ENCODE peak calls at places on chromosomes 12 and 14, in nine cellular contexts. L is mammary epithelial cell, X is prostate gland, Y is colonic mucosa, B is spleen, J is coronary artery, C is HCT116, M is ovary, A is heart left ventricle. E is an unnamed sample.

GRCh38 chr14:81303258-81303935 is 82.6 kb upstream of the GTF2A1 start:
- DNase-seq in L (peak; percentile 77), X (no peak), Y (peak; percentile 91), B (peak; percentile 79), J (no peak), C (peak; percentile 86), M (no peak), A (no peak), E (no peak)

GRCh38 chr14:101599234-101599885 is 38.1 kb downstream of the DIO3 start:
- DNase-seq in L (no peak), X (no peak), Y (peak; percentile 9), B (no peak), J (peak; percentile 45), C (no peak), M (peak; percentile 4), A (no peak), E (no peak)

GRCh38 chr14:60204104-60204842 is 39.1 kb upstream of the DHRS7 start:
- DNase-seq in L (no peak), X (no peak), Y (no peak), B (no peak), J (no peak), C (no peak), M (no peak), A (no peak), E (no peak)

GRCh38 chr12:104345234-104346066 is 41.9 kb downstream of the EID3 start:
- DNase-seq in L (no peak), X (no peak), Y (no peak), B (no peak), J (no peak), C (no peak), M (no peak), A (no peak), E (no peak)

GRCh38 chr14:90344285-90344684 is 12.5 kb upstream of the NRDE2 start:
- DNase-seq in L (no peak), X (no peak), Y (no peak), B (no peak), J (no peak), C (no peak), M (no peak), A (no peak), E (no peak)

GRCh38 chr12:112153900-112154234 is 28.5 kb downstream of the TRAFD1 start:
- DNase-seq in L (no peak), X (no peak), Y (no peak), B (no peak), J (no peak), C (no peak), M (no peak), A (no peak), E (no peak)

GRCh38 chr14:96090441-96091148 is 51.4 kb downstream of the C14orf132 start:
- DNase-seq in L (no peak), X (no peak), Y (peak; percentile 57), B (peak; percentile 72), J (peak; percentile 72), C (no peak), M (peak; percentile 50), A (peak; percentile 90), E (no peak)

GRCh38 chr12:82019533-82019932 is 260.4 kb upstream of the PPFIA2 start:
- DNase-seq in L (no peak), X (no peak), Y (no peak), B (no peak), J (no peak), C (no peak), M (no peak), A (no peak), E (no peak)

GRCh38 chr12:29581641-29582040 is 84.2 kb upstream of the OVCH1 start:
- DNase-seq in L (no peak), X (no peak), Y (no peak), B (no peak), J (no peak), C (no peak), M (no peak), A (no peak), E (no peak)

GRCh38 chr12:111318450-111318849 is 50.4 kb downstream of the PHETA1 start:
- DNase-seq in L (no peak), X (no peak), Y (no peak), B (no peak), J (no peak), C (no peak), M (no peak), A (no peak), E (no peak)

GRCh38 chr12:124829008-124829707 is 34.5 kb downstream of the SCARB1 start:
- DNase-seq in L (peak; percentile 87), X (no peak), Y (no peak), B (no peak), J (no peak), C (no peak), M (no peak), A (no peak), E (no peak)
- TF ChIP-seq CTCF in L (no peak), X (no peak), Y (no peak), B (no peak), J (no peak), C (no peak), M (no peak), A (no peak), E (no peak)

GRCh38 chr14:34872822-34873590 is 2.2 kb downstream of the BAZ1A start:
- DNase-seq in L (peak; percentile 79), X (peak; percentile 66), Y (peak; percentile 27), B (no peak), J (no peak), C (no peak), M (no peak), A (no peak), E (peak; percentile 51)

GRCh38 chr14:34873591-34874385 is 1.4 kb downstream of the BAZ1A start:
- DNase-seq in L (peak; percentile 81), X (peak; percentile 73), Y (peak; percentile 84), B (peak; percentile 98), J (peak; percentile 92), C (peak; percentile 54), M (peak; percentile 73), A (peak; percentile 90), E (no peak)

GRCh38 chr14:34875031-34875922 is at the start of gene BAZ1A:
- DNase-seq in L (peak; percentile 93), X (peak; percentile 78), Y (peak; percentile 81), B (peak; percentile 92), J (peak; percentile 84), C (peak; percentile 72), M (peak; percentile 74), A (peak; percentile 68), E (no peak)

GRCh38 chr14:34874386-34875030 is 652 bp downstream of the BAZ1A start:
- DNase-seq in L (peak; percentile 49), X (peak; percentile 32), Y (peak; percentile 61), B (peak; percentile 94), J (peak; percentile 77), C (no peak), M (peak; percentile 67), A (peak; percentile 57), E (no peak)
- H3K4me3 ChIP-seq in L (peak overlapping the region; percentile 98), X (peak overlapping the region; percentile 80), Y (peak overlapping the region; percentile 79), B (peak overlapping the region; percentile 93), J (peak overlapping the region; percentile 98), C (peak overlapping the region; percentile 54), M (peak overlapping the region; percentile 80), A (peak overlapping the region; percentile 66), E (peak overlapping the region; percentile 80)

DNA sequence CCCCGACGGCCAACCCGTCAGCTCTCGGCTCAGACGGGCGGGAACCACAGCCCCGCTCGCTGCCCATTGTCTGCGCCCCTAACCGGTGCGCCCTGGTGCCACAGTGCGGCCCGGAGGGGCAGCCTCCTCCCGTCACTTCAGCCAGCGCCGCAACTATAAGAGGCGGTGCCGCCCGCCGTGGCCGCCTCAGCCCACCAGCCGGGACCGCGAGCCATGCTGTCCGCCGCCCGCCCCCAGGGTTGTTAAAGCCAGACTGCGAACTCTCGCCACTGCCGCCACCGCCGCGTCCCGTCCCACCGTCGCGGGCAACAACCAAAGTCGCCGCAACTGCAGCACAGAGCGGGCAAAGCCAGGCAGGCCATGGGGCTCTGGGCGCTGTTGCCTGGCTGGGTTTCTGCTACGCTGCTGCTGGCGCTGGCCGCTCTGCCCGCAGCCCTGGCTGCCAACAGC is at the start of gene WNT1:
- DNase-seq in L (no peak), X (no peak), Y (no peak), B (no peak), J (no peak), C (no peak), M (no peak), A (no peak), E (no peak)
- TF ChIP-seq CTCF in L (no peak), X (no peak), Y (peak; percentile 39), B (peak; percentile 51), J (no peak), C (no peak), M (no peak), A (peak; percentile 41), E (no peak)

DNA sequence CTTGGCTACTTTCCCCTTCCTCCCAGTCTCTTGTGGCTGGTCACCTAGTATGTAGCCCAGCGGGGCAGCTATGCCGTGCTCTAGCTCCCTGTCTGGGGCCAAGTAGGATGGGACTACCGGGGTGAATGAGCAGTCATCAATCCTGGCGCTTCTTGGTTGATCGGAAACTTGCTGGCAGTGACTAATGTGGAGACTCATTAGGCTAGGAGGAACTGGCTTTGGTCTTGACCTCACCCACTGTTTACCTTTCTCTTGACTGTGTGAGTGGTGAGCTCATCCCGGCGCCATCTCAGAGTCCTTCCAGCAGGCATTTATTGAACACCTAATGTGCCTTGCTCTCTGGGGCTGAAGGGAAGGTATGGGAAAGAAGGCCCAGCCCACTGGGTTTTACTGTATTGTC is 16.0 kb downstream of the PLEKHG3 start:
- DNase-seq in L (peak; percentile 98), X (no peak), Y (peak; percentile 82), B (no peak), J (no peak), C (peak; percentile 93), M (no peak), A (no peak), E (peak; percentile 59)
- H3K4me3 ChIP-seq in L (no peak overlapping the region), X (no peak overlapping the region), Y (no peak overlapping the region), B (no peak overlapping the region), J (peak overlapping the region; percentile 48), C (peak overlapping the region; percentile 13), M (no peak overlapping the region), A (no peak overlapping the region), E (no peak overlapping the region)

DNA sequence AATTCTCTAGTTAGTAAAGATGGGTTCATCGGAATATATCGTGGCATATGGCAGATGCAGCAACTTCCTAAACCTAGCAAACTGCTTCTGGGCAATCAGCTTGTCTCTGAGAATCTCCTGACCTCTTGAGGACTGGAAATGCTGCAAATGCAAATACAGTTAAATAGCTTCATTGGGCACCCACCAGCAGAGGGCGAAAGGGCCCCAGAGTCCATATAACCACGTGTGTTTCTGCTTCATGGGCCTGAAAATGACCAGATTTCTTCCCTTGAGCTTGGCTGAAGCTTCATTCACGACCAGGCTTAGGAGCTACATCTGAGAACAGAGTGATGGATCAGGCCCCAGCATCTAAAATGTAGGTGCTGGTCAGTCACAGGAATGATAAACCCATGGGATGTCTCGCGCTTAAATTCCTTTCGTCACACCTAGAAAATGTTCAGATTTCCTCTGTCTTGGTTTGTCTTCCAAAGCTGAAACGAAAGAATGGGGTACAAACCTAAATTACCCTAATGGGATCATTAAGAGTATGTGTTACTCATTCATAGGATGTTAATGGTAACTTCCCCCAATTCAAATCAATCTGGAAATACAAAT is 1482.5 kb upstream of the TMEM132C start:
- DNase-seq in L (peak; percentile 14), X (no peak), Y (peak; percentile 39), B (no peak), J (no peak), C (peak; percentile 66), M (no peak), A (peak; percentile 36), E (no peak)
- TF ChIP-seq CTCF in L (peak; percentile 39), X (peak; percentile 32), Y (peak; percentile 33), B (no peak), J (no peak), C (peak; percentile 77), M (no peak), A (peak; percentile 38), E (peak; percentile 38)

GRCh38 chr12:12441891-12442461 is 85.1 kb downstream of the BORCS5 start:
- DNase-seq in L (peak; percentile 80), X (no peak), Y (no peak), B (no peak), J (no peak), C (no peak), M (no peak), A (no peak), E (no peak)
- H3K4me3 ChIP-seq in L (no peak overlapping the region), X (no peak overlapping the region), Y (no peak overlapping the region), B (no peak overlapping the region), J (no peak overlapping the region), C (no peak overlapping the region), M (no peak overlapping the region), A (no peak overlapping the region), E (no peak overlapping the region)